ENCODE peak calls at places on chromosomes 11 and 22, in four cellular contexts. V is fibroblast of pulmonary artery; H is left ventricle myocardium inferior; F is activated T-helper 9 cell treated with anti-CD3 and anti-CD28 coated beads, Interleukin-2, amount 50 U/mL, for 16 hours. E is an unnamed sample.

GRCh38 chr22:44661659-44662569 is 40.1 kb upstream of the PRR5 start:
- DNase-seq in V (no peak), H (no peak), F (no peak), E (no peak)

GRCh38 chr11:69010361-69010891 is 2.6 kb downstream of the MRGPRF start:
- DNase-seq in V (no peak), H (no peak), F (no peak), E (no peak)

GRCh38 chr22:39343259-39344045 is 6.3 kb upstream of the SYNGR1 start:
- DNase-seq in V (peak), H (peak), F (peak), E (no peak)

GRCh38 chr11:82775736-82776346 is 42.2 kb upstream of the FAM181B start:
- DNase-seq in V (peak), H (no peak), F (no peak), E (no peak)

GRCh38 chr22:17334983-17335382 is 34.3 kb upstream of the CECR2 start:
- DNase-seq in V (no peak), H (no peak), F (no peak), E (no peak)

GRCh38 chr11:94853836-94854235 is 85.7 kb downstream of the AMOTL1 start:
- DNase-seq in V (no peak), H (no peak), F (no peak), E (no peak)

GRCh38 chr22:21947040-21948014 is 5.3 kb downstream of the PPM1F start:
- DNase-seq in V (peak), H (no peak), F (no peak), E (no peak)

GRCh38 chr11:10793470-10794255 is 15.1 kb downstream of the EIF4G2 start:
- DNase-seq in V (no peak), H (no peak), F (no peak), E (no peak)

GRCh38 chr11:113475160-113475761 is at the start of gene DRD2:
- DNase-seq in V (no peak), H (no peak), F (no peak), E (no peak)

GRCh38 chr11:130165601-130166456 is 6.2 kb downstream of the ST14 start:
- DNase-seq in V (no peak), H (no peak), F (no peak), E (no peak)

GRCh38 chr22:25407859-25408229 is 156.6 kb upstream of the GRK3 start:
- DNase-seq in V (no peak), H (no peak), F (no peak), E (no peak)

GRCh38 chr22:20064545-20065262 is 15.3 kb upstream of the DGCR8 start:
- DNase-seq in V (no peak), H (no peak), F (no peak), E (no peak)

GRCh38 chr22:45584121-45584570 is 81.5 kb downstream of the FBLN1 start:
- DNase-seq in V (peak), H (no peak), F (no peak), E (no peak)

GRCh38 chr22:23786752-23787599 is at the start of gene SMARCB1:
- DNase-seq in V (peak), H (peak), F (peak), E (peak)

GRCh38 chr22:27515091-27515523 is 286.4 kb downstream of the MN1 start:
- DNase-seq in V (no peak), H (peak), F (no peak), E (no peak)

GRCh38 chr11:32395127-32395526 is 40.2 kb downstream of the WT1 start:
- DNase-seq in V (no peak), H (no peak), F (no peak), E (no peak)